ENCODE peak calls at places on chromosomes 11 and 22, in six cellular contexts. M is mammary epithelial cell, K is OCI-LY7, V is DND-41, B is neural progenitor cell, C is K562. O is an unnamed sample.

GRCh38 chr11:125496465-125496817 is 376 bp upstream of the FEZ1 start:
- DNase-seq in M (no peak), K (no peak), V (no peak), B (peak; percentile 33), C (no peak), O (no peak)

GRCh38 chr22:39699631-39700348 is 129.2 kb downstream of the CACNA1I start:
- DNase-seq in M (no peak), K (no peak), V (no peak), B (peak; percentile 82), C (no peak), O (no peak)

GRCh38 chr22:23565288-23565941 is 14.7 kb downstream of the IGLL1 start:
- DNase-seq in M (no peak), K (peak; percentile 26), V (peak; percentile 73), B (peak; percentile 57), C (no peak), O (no peak)

GRCh38 chr11:104332110-104332509 is 168.2 kb upstream of the PDGFD start:
- DNase-seq in M (no peak), K (peak; percentile 36), V (no peak), B (peak; percentile 74), C (no peak), O (no peak)

GRCh38 chr11:71247551-71248250 is 4.7 kb downstream of the SHANK2 start:
- DNase-seq in M (no peak), K (no peak), V (no peak), B (peak; percentile 77), C (no peak), O (no peak)

GRCh38 chr22:19762315-19763140 is 1.9 kb downstream of the TBX1 start:
- DNase-seq in M (no peak), K (no peak), V (no peak), B (no peak), C (no peak), O (no peak)

GRCh38 chr11:107018902-107019493 is 722 bp upstream of the GUCY1A2 start:
- DNase-seq in M (peak; percentile 53), K (no peak), V (no peak), B (peak; percentile 93), C (no peak), O (no peak)

GRCh38 chr11:108609681-108610080 is 16.1 kb upstream of the EXPH5 start:
- DNase-seq in M (peak; percentile 69), K (no peak), V (no peak), B (no peak), C (no peak), O (no peak)

GRCh38 chr22:19903031-19903430 is 38.5 kb upstream of the COMT start:
- DNase-seq in M (no peak), K (no peak), V (no peak), B (peak; percentile 73), C (no peak), O (no peak)

GRCh38 chr11:125926682-125927081 is 19.2 kb upstream of the VSIG10L2 start:
- DNase-seq in M (no peak), K (no peak), V (no peak), B (no peak), C (no peak), O (no peak)

GRCh38 chr22:32005453-32005852 is 37.6 kb upstream of the SLC5A1 start:
- DNase-seq in M (peak; percentile 92), K (no peak), V (no peak), B (no peak), C (no peak), O (no peak)

GRCh38 chr11:134040386-134041297 is 28.2 kb upstream of the JAM3 start:
- DNase-seq in M (no peak), K (no peak), V (no peak), B (no peak), C (no peak), O (no peak)

GRCh38 chr22:25497269-25497668 is 67.2 kb upstream of the GRK3 start:
- DNase-seq in M (peak; percentile 62), K (no peak), V (no peak), B (no peak), C (no peak), O (no peak)

GRCh38 chr11:75591371-75591770 is 29.3 kb downstream of the SERPINH1 start:
- DNase-seq in M (no peak), K (no peak), V (no peak), B (no peak), C (no peak), O (no peak)

GRCh38 chr11:65552413-65552951 is 5.7 kb downstream of the LTBP3 start:
- DNase-seq in M (no peak), K (peak; percentile 19), V (no peak), B (no peak), C (no peak), O (no peak)

GRCh38 chr11:108037636-108038035 is 28.9 kb downstream of the CUL5 start:
- DNase-seq in M (no peak), K (no peak), V (no peak), B (no peak), C (no peak), O (no peak)

GRCh38 chr11:125062931-125063428 is at the start of gene SLC37A2:
- DNase-seq in M (peak; percentile 81), K (peak; percentile 60), V (no peak), B (peak; percentile 90), C (no peak), O (peak; percentile 78)

GRCh38 chr11:33064033-33064825 is 24.9 kb downstream of the TCP11L1 start:
- DNase-seq in M (peak; percentile 44), K (no peak), V (no peak), B (no peak), C (no peak), O (no peak)

DNA sequence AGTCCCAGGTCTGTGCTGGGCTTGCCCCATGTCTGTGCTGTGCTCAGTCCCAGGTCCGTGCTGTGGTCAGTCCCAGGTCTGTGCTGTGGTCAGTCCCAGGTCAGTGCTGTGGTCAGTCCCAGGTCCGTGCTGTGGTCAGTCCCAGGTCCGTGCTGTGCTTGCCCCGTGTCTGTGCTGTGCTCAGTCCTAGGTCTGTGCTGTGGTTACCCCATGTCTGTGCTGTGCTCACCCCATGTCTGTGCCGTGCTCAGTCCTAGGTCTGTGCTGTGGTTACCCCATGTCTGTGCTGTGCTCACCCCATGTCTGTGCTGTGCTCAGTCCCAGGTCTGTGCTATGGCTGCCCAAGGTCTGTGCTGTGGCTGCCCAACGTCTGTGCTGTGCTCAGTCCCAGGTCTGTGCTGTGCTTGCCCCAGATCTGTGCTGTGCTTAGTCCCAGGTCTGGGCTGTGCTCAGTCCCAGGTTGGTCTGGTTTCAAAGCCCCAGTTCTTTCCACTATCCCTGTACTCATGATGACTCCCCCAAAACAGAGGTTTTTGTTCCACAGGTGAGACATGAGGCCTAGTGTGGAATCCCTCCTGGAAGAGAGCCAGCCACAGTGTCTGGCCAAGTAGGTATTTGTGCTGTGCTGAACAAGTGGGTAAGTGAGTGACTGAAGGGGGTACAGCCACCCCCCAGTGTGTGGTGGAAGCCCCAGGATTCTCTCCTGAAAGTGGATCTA is 34.8 kb downstream of the IRAG1 start:
- DNase-seq in M (no peak), K (no peak), V (no peak), B (no peak), C (no peak), O (no peak)
- H3K27ac ChIP-seq in M (no peak overlapping the region), K (no peak overlapping the region), V (no peak overlapping the region), B (no peak overlapping the region), C (peak overlapping the region; percentile 73), O (no peak overlapping the region)

GRCh38 chr11:4068962-4069361 is 25.6 kb upstream of the RRM1 start:
- DNase-seq in M (no peak), K (peak; percentile 25), V (peak; percentile 33), B (no peak), C (no peak), O (no peak)

GRCh38 chr11:4074266-4074665 is 20.3 kb upstream of the RRM1 start:
- DNase-seq in M (peak; percentile 23), K (no peak), V (no peak), B (no peak), C (no peak), O (no peak)

GRCh38 chr11:4071325-4071724 is 23.3 kb upstream of the RRM1 start:
- DNase-seq in M (no peak), K (no peak), V (no peak), B (no peak), C (no peak), O (no peak)

GRCh38 chr11:4071828-4072421 is 22.7 kb upstream of the RRM1 start:
- DNase-seq in M (no peak), K (peak; percentile 15), V (no peak), B (peak; percentile 58), C (no peak), O (no peak)

DNA sequence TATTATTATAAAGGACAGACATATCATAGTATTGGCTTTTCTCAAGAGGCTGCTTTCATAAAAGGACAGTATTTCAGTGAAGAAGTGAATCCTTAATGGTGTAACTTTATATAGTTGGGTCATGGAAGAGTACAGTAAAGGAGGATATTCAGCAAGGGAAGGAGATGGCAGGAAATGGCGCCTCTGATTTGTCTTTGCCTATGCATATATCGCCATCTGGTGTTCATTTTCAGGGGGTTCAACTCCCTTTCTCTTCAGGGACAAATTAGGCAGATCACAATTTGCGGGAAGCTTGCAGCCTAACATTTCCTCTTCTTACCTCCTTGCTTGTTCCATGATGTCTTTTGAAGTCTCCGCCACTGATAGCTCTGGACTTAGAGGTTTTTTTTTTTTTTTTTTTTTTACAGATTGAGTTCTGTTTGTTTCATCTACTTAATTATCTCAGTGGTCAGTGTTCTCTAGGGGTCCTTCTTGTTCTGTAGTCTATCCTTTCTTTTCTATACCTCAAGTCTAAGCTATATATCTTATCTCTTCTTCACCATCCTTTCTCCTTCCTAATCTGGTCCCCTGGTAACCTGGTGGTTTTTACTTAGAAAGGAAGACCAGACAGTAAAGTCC is 21.8 kb upstream of the RRM1 start:
- DNase-seq in M (peak; percentile 61), K (peak; percentile 80), V (peak; percentile 69), B (peak; percentile 80), C (peak; percentile 72), O (peak; percentile 63)
- H2AFZ ChIP-seq in M (no peak overlapping the region), K (no peak overlapping the region), V (peak overlapping the region; percentile 41), B (peak overlapping the region; percentile 65), C (peak overlapping the region; percentile 36), O (no peak overlapping the region)

DNA sequence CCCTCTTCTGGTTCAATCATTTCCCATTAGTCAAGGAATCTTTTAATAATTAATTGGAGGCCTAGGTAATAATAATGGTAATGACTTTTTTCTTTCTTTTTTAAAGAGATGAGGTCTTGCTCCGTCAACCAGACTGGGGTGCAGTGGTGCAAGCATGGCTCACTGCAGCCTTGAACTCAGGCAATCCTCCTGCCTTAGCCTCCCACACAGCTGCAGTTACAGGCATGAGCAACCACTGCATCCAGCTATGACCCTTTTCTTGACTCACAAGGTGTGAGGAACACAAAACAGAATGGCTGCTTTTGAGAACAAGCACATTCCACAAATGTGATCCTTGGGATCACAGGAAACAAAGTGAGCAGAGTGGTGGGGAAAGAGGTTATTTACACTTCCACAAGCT is 3.6 kb downstream of the POLDIP3 start:
- DNase-seq in M (no peak), K (no peak), V (no peak), B (no peak), C (no peak), O (no peak)
- H3K4me1 ChIP-seq in M (peaks cover 32% of the 10 kb centered on the region), K (peaks cover 31% of the 10 kb centered on the region), V (peaks cover 36% of the 10 kb centered on the region), B (peaks cover 21% of the 10 kb centered on the region), C (peaks cover 11% of the 10 kb centered on the region), O (peaks cover 8% of the 10 kb centered on the region)

GRCh38 chr22:46659791-46660186 is 39.6 kb downstream of the GRAMD4 start:
- DNase-seq in M (no peak), K (no peak), V (no peak), B (no peak), C (no peak), O (no peak)

GRCh38 chr22:46657655-46657953 is 37.4 kb downstream of the GRAMD4 start:
- DNase-seq in M (no peak), K (no peak), V (no peak), B (no peak), C (no peak), O (no peak)

GRCh38 chr22:46657996-46658947 is 38.1 kb downstream of the GRAMD4 start:
- DNase-seq in M (peak; percentile 94), K (no peak), V (no peak), B (no peak), C (no peak), O (no peak)

GRCh38 chr22:46660604-46661201 is 40.5 kb downstream of the GRAMD4 start:
- DNase-seq in M (peak; percentile 10), K (no peak), V (no peak), B (no peak), C (no peak), O (no peak)

GRCh38 chr22:46659059-46659790 is 39.0 kb downstream of the GRAMD4 start:
- DNase-seq in M (no peak), K (no peak), V (no peak), B (no peak), C (no peak), O (no peak)
- H3K27ac ChIP-seq in M (no peak overlapping the region), K (no peak overlapping the region), V (no peak overlapping the region), B (no peak overlapping the region), C (no peak overlapping the region), O (no peak overlapping the region)